ENCODE peak calls at places on chromosomes 12 and 14, in ten cellular contexts. J is heart left ventricle, T is IMR-90, K is suprapubic skin, R is testis, P is Peyer's patch, Q is H54, F is NB4, E is endothelial cell of umbilical vein, C is A549. H is an unnamed sample.
A peak's percentile ranks its signal among the peaks of the same experiment; 100 is the strongest.

GRCh38 chr14:24146978-24147760 is at the start of gene RNF31:
- DNase-seq in T (peak; percentile 98), P (peak; percentile 99), J (peak; percentile 99), C (peak; percentile 94), E (peak; percentile 97), K (peak; percentile 99), Q (peak; percentile 75), F (peak; percentile 99), R (peak; percentile 99), H (peak; percentile 98)

GRCh38 chr12:49389092-49389703 is 21.9 kb downstream of the SPATS2 start:
- DNase-seq in F (peak; percentile 69), E (no peak), P (peak; percentile 72), J (peak; percentile 25), R (peak; percentile 46), T (no peak), K (peak; percentile 66), Q (no peak), C (no peak), H (peak; percentile 42)

GRCh38 chr12:29769162-29769820 is 14.5 kb downstream of the TMTC1 start:
- DNase-seq in T (peak; percentile 94), J (no peak), Q (no peak), K (no peak), P (no peak), E (no peak), R (no peak), C (no peak), F (no peak), H (no peak)

GRCh38 chr12:45708901-45709300 is 20.6 kb upstream of the ARID2 start:
- DNase-seq in P (no peak), F (no peak), C (no peak), J (no peak), R (no peak), K (no peak), E (no peak), T (no peak), Q (no peak), H (no peak)

GRCh38 chr14:83290447-83290846 is 1756.8 kb upstream of the SEL1L start:
- DNase-seq in J (no peak), Q (no peak), F (no peak), T (no peak), K (no peak), P (no peak), E (no peak), R (no peak), C (no peak), H (no peak)

GRCh38 chr14:98731286-98731685 is 540.7 kb downstream of the BCL11B start:
- DNase-seq in T (no peak), Q (no peak), R (no peak), K (no peak), F (no peak), P (no peak), C (no peak), E (no peak), J (no peak), H (no peak)

GRCh38 chr14:101201535-101202125 is 298.1 kb upstream of the RTL1 start:
- DNase-seq in J (no peak), R (no peak), Q (no peak), K (no peak), E (no peak), P (peak; percentile 26), T (no peak), F (no peak), C (no peak), H (no peak)

GRCh38 chr12:7092229-7092985 is at the start of gene C1R:
- DNase-seq in R (peak; percentile 85), J (peak; percentile 70), F (peak; percentile 61), C (peak; percentile 69), T (peak; percentile 92), P (peak; percentile 88), K (peak; percentile 90), E (peak; percentile 67), Q (peak; percentile 39), H (peak; percentile 85)

GRCh38 chr12:47102845-47103666 is 23.3 kb upstream of the AMIGO2 start:
- DNase-seq in C (no peak), K (no peak), T (peak; percentile 95), F (no peak), R (no peak), P (no peak), E (no peak), Q (no peak), J (no peak), H (no peak)

GRCh38 chr12:95102916-95103671 is 29.7 kb upstream of the NR2C1 start:
- DNase-seq in Q (peak; percentile 62), E (peak; percentile 82), K (no peak), R (no peak), C (peak; percentile 85), J (no peak), T (peak; percentile 94), F (peak; percentile 59), P (no peak), H (no peak)

GRCh38 chr12:128570191-128571065 is 253.3 kb downstream of the SLC15A4 start:
- DNase-seq in T (no peak), J (no peak), R (no peak), K (no peak), P (no peak), C (no peak), F (no peak), E (no peak), Q (no peak), H (no peak)

GRCh38 chr12:51077930-51078329 is 5.5 kb downstream of the CSRNP2 start:
- DNase-seq in E (no peak), P (no peak), R (peak; percentile 42), K (no peak), C (no peak), Q (no peak), F (no peak), T (peak; percentile 46), J (peak; percentile 34), H (no peak)

GRCh38 chr12:69151254-69151751 is 88.1 kb upstream of the CPSF6 start:
- DNase-seq in Q (no peak), E (no peak), F (no peak), J (no peak), P (no peak), C (no peak), T (no peak), K (no peak), R (peak; percentile 33), H (no peak)

GRCh38 chr14:89221109-89221508 is 195.9 kb downstream of the FOXN3 start:
- DNase-seq in J (no peak), K (no peak), P (no peak), T (peak; percentile 84), C (no peak), E (peak; percentile 86), F (no peak), Q (no peak), R (no peak), H (no peak)

GRCh38 chr12:76719171-76719631 is 44.7 kb upstream of the ZDHHC17 start:
- DNase-seq in K (no peak), C (no peak), J (no peak), R (no peak), T (peak; percentile 50), P (no peak), E (no peak), Q (no peak), F (no peak), H (no peak)

GRCh38 chr14:52467515-52468266 is 84.6 kb downstream of the TXNDC16 start:
- DNase-seq in P (no peak), R (no peak), F (no peak), J (no peak), Q (no peak), E (no peak), K (no peak), C (no peak), T (no peak), H (no peak)

GRCh38 chr14:96413526-96413925 is 21.6 kb downstream of the AK7 start:
- DNase-seq in T (no peak), Q (no peak), F (no peak), R (no peak), C (no peak), E (no peak), P (no peak), J (no peak), K (no peak), H (no peak)

GRCh38 chr14:102897299-102898027 is 25.0 kb upstream of the AMN start:
- DNase-seq in Q (no peak), K (no peak), R (no peak), F (no peak), P (peak; percentile 30), J (no peak), E (no peak), C (no peak), T (no peak), H (no peak)
- TF ChIP-seq POLR2A in Q (no peak), K (no peak), R (no peak), F (no peak), P (no peak), J (no peak), E (no peak), C (no peak), T (no peak), H (no peak)

GRCh38 chr12:55817352-55818139 is at the start of the genes ORMDL2 and SARNP:
- DNase-seq in K (peak; percentile 99), T (peak; percentile 100), C (peak; percentile 99), J (peak; percentile 97), F (peak; percentile 100), P (peak; percentile 99), R (peak; percentile 100), E (peak; percentile 100), Q (peak; percentile 85), H (peak; percentile 99)
- TF ChIP-seq POLR2A in K (peak; percentile 80), T (peak; percentile 74), C (peak; percentile 83), J (no peak), F (peak; percentile 75), P (peak; percentile 78), R (no peak), E (peak; percentile 78), Q (peak; percentile 61), H (peak; percentile 93)

GRCh38 chr12:31588976-31589375 is 2.0 kb downstream of the DENND5B start:
- DNase-seq in F (no peak), E (peak; percentile 63), K (no peak), C (no peak), T (no peak), J (no peak), R (no peak), Q (no peak), P (no peak), H (no peak)

GRCh38 chr12:31591308-31591901 is 469 bp upstream of the DENND5B start:
- DNase-seq in C (peak; percentile 29), J (peak; percentile 33), K (peak; percentile 62), E (peak; percentile 58), Q (no peak), F (peak; percentile 46), R (peak; percentile 57), T (no peak), P (peak; percentile 79), H (peak; percentile 48)

GRCh38 chr12:31589896-31590729 is 823 bp downstream of the DENND5B start:
- DNase-seq in J (peak; percentile 72), Q (peak; percentile 48), F (peak; percentile 92), P (peak; percentile 87), K (peak; percentile 83), R (peak; percentile 79), E (peak; percentile 67), T (peak; percentile 58), C (peak; percentile 62), H (peak; percentile 70)

GRCh38 chr12:31589582-31589895 is 1.4 kb downstream of the DENND5B start:
- DNase-seq in P (no peak), C (no peak), Q (no peak), T (no peak), J (peak; percentile 73), K (no peak), R (no peak), F (no peak), E (peak; percentile 83), H (no peak)

GRCh38 chr12:31590730-31591307 is at the start of gene DENND5B:
- DNase-seq in Q (peak; percentile 71), F (peak; percentile 80), K (peak; percentile 69), C (peak; percentile 64), E (peak; percentile 68), R (peak; percentile 85), T (peak; percentile 61), J (peak; percentile 88), P (peak; percentile 89), H (peak; percentile 70)
- TF ChIP-seq POLR2A in Q (peak; percentile 48), F (peak; percentile 36), K (no peak), C (peak; percentile 35), E (peak; percentile 58), R (no peak), T (no peak), J (no peak), P (no peak), H (no peak)

GRCh38 chr14:32076278-32077080 is 625 bp upstream of the ARHGAP5 start:
- DNase-seq in F (peak; percentile 80), E (peak; percentile 94), C (peak; percentile 74), R (peak; percentile 96), T (peak; percentile 95), P (peak; percentile 95), Q (peak; percentile 36), J (peak; percentile 97), K (peak; percentile 96), H (peak; percentile 87)
- TF ChIP-seq POLR2A in F (no peak), E (peak; percentile 28), C (peak; percentile 83), R (no peak), T (peak; percentile 35), P (peak; percentile 74), Q (no peak), J (no peak), K (peak; percentile 49), H (peak; percentile 62)